ENCODE peak calls at places on chromosomes 5 and 9, in nine cellular contexts. One of them, this sample, is unnamed.

GRCh38 chr9:77215874-77216273 is 38.5 kb downstream of the VPS13A start:
- DNase-seq in cardiac fibroblast: peak
- DNase-seq in GM13977: no peak
- DNase-seq in Caco-2: no peak
- DNase-seq in BE2C: peak
- DNase-seq in GM12864: no peak
- DNase-seq in PC-3: no peak
- DNase-seq in AG09309: no peak
- DNase-seq in stomach: no peak
- DNase-seq in this sample: no peak

GRCh38 chr9:134545213-134546211 is 96.1 kb upstream of the COL5A1 start:
- DNase-seq in GM13977: no peak
- DNase-seq in GM12864: no peak
- DNase-seq in PC-3: no peak
- DNase-seq in Caco-2: no peak
- DNase-seq in stomach: no peak
- DNase-seq in BE2C: no peak
- DNase-seq in cardiac fibroblast: peak
- DNase-seq in AG09309: peak
- DNase-seq in this sample: no peak

GRCh38 chr5:79853676-79854418 is 137.2 kb downstream of the MTX3 start:
- DNase-seq in Caco-2: no peak
- DNase-seq in cardiac fibroblast: no peak
- DNase-seq in PC-3: peak
- DNase-seq in AG09309: no peak
- DNase-seq in GM13977: no peak
- DNase-seq in stomach: no peak
- DNase-seq in GM12864: peak
- DNase-seq in BE2C: no peak
- DNase-seq in this sample: no peak

GRCh38 chr5:59157001-59157527 is 574.2 kb downstream of the RAB3C start:
- DNase-seq in GM12864: no peak
- DNase-seq in GM13977: no peak
- DNase-seq in stomach: no peak
- DNase-seq in AG09309: no peak
- DNase-seq in cardiac fibroblast: no peak
- DNase-seq in Caco-2: no peak
- DNase-seq in PC-3: no peak
- DNase-seq in BE2C: no peak
- DNase-seq in this sample: no peak

GRCh38 chr5:142913728-142914338 is 143.7 kb downstream of the ARHGAP26 start:
- DNase-seq in cardiac fibroblast: no peak
- DNase-seq in AG09309: no peak
- DNase-seq in GM12864: no peak
- DNase-seq in PC-3: peak
- DNase-seq in Caco-2: no peak
- DNase-seq in BE2C: no peak
- DNase-seq in GM13977: no peak
- DNase-seq in stomach: no peak
- DNase-seq in this sample: no peak

GRCh38 chr5:128227984-128228383 is 144.4 kb downstream of the SLC12A2 start:
- DNase-seq in cardiac fibroblast: peak
- DNase-seq in GM12864: no peak
- DNase-seq in Caco-2: no peak
- DNase-seq in PC-3: peak
- DNase-seq in AG09309: peak
- DNase-seq in BE2C: no peak
- DNase-seq in GM13977: no peak
- DNase-seq in stomach: no peak
- DNase-seq in this sample: no peak

GRCh38 chr9:114738581-114739316 is 56.8 kb upstream of the TEX48 start:
- DNase-seq in GM12864: peak
- DNase-seq in Caco-2: peak
- DNase-seq in GM13977: peak
- DNase-seq in cardiac fibroblast: peak
- DNase-seq in stomach: peak
- DNase-seq in BE2C: peak
- DNase-seq in PC-3: peak
- DNase-seq in AG09309: peak
- DNase-seq in this sample: peak

GRCh38 chr9:134698587-134699342 is 57.2 kb downstream of the COL5A1 start:
- DNase-seq in cardiac fibroblast: peak
- DNase-seq in PC-3: peak
- DNase-seq in BE2C: peak
- DNase-seq in Caco-2: peak
- DNase-seq in AG09309: no peak
- DNase-seq in GM12864: no peak
- DNase-seq in GM13977: peak
- DNase-seq in stomach: peak
- DNase-seq in this sample: peak

GRCh38 chr9:112041536-112042243 is 133.4 kb downstream of the SUSD1 start:
- DNase-seq in GM12864: no peak
- DNase-seq in GM13977: no peak
- DNase-seq in PC-3: peak
- DNase-seq in cardiac fibroblast: peak
- DNase-seq in BE2C: no peak
- DNase-seq in Caco-2: peak
- DNase-seq in AG09309: peak
- DNase-seq in stomach: no peak
- DNase-seq in this sample: no peak

GRCh38 chr5:68287976-68288755 is 72.6 kb downstream of the PIK3R1 start:
- DNase-seq in PC-3: peak
- DNase-seq in BE2C: peak
- DNase-seq in AG09309: no peak
- DNase-seq in stomach: peak
- DNase-seq in GM13977: peak
- DNase-seq in Caco-2: peak
- DNase-seq in cardiac fibroblast: peak
- DNase-seq in GM12864: peak
- DNase-seq in this sample: peak

GRCh38 chr5:68285857-68286611 is 70.5 kb downstream of the PIK3R1 start:
- DNase-seq in stomach: no peak
- DNase-seq in PC-3: peak
- DNase-seq in Caco-2: peak
- DNase-seq in AG09309: no peak
- DNase-seq in GM13977: peak
- DNase-seq in GM12864: no peak
- DNase-seq in cardiac fibroblast: peak
- DNase-seq in BE2C: peak
- DNase-seq in this sample: no peak

GRCh38 chr5:68285075-68285827 is 69.7 kb downstream of the PIK3R1 start:
- DNase-seq in cardiac fibroblast: no peak
- DNase-seq in AG09309: no peak
- DNase-seq in GM13977: peak
- DNase-seq in BE2C: no peak
- DNase-seq in GM12864: no peak
- DNase-seq in PC-3: no peak
- DNase-seq in stomach: no peak
- DNase-seq in Caco-2: peak
- DNase-seq in this sample: no peak

GRCh38 chr5:68287631-68287975 is 72.0 kb downstream of the PIK3R1 start:
- DNase-seq in GM13977: no peak
- DNase-seq in cardiac fibroblast: no peak
- DNase-seq in GM12864: no peak
- DNase-seq in BE2C: no peak
- DNase-seq in AG09309: no peak
- DNase-seq in stomach: no peak
- DNase-seq in Caco-2: no peak
- DNase-seq in PC-3: no peak
- DNase-seq in this sample: no peak

DNA sequence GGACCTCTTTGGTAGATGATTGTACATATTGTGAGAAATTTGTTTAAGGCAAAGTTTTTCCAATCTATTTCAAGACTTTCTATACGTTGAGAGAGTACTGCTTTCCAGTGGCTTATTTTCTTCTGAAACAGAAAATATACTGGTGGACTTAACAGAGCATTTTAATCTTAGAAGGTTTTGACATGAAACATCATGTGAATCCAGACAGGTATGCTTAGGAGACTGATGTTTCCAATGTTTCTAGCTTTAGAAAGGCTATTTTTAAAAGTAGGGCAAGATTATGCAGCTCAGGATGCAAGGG is 71.0 kb downstream of the PIK3R1 start:
- DNase-seq in BE2C: no peak
- DNase-seq in GM12864: no peak
- DNase-seq in stomach: no peak
- DNase-seq in cardiac fibroblast: no peak
- DNase-seq in PC-3: no peak
- DNase-seq in GM13977: peak
- DNase-seq in Caco-2: no peak
- DNase-seq in AG09309: no peak
- DNase-seq in this sample: no peak
- TF ChIP-seq CTCF in BE2C: no peak
- TF ChIP-seq CTCF in GM12864: no peak
- TF ChIP-seq CTCF in stomach: no peak
- TF ChIP-seq CTCF in cardiac fibroblast: no peak
- TF ChIP-seq CTCF in PC-3: no peak
- TF ChIP-seq CTCF in GM13977: no peak
- TF ChIP-seq CTCF in Caco-2: no peak
- TF ChIP-seq CTCF in AG09309: no peak
- TF ChIP-seq CTCF in this sample: peak

GRCh38 chr5:23506329-23507236 is 826 bp upstream of the PRDM9 start:
- DNase-seq in GM12864: no peak
- DNase-seq in PC-3: peak
- DNase-seq in Caco-2: peak
- DNase-seq in GM13977: no peak
- DNase-seq in AG09309: no peak
- DNase-seq in cardiac fibroblast: peak
- DNase-seq in stomach: no peak
- DNase-seq in BE2C: no peak
- DNase-seq in this sample: no peak
- TF ChIP-seq CTCF in GM12864: no peak
- TF ChIP-seq CTCF in PC-3: peak
- TF ChIP-seq CTCF in Caco-2: no peak
- TF ChIP-seq CTCF in GM13977: no peak
- TF ChIP-seq CTCF in AG09309: no peak
- TF ChIP-seq CTCF in cardiac fibroblast: no peak
- TF ChIP-seq CTCF in stomach: no peak
- TF ChIP-seq CTCF in BE2C: no peak
- TF ChIP-seq CTCF in this sample: no peak

GRCh38 chr5:14006823-14007510 is 62.5 kb upstream of the DNAH5 start:
- DNase-seq in PC-3: peak
- DNase-seq in stomach: no peak
- DNase-seq in BE2C: no peak
- DNase-seq in Caco-2: no peak
- DNase-seq in GM13977: no peak
- DNase-seq in cardiac fibroblast: no peak
- DNase-seq in GM12864: no peak
- DNase-seq in AG09309: no peak
- DNase-seq in this sample: no peak

GRCh38 chr5:14008819-14009311 is 64.4 kb upstream of the DNAH5 start:
- DNase-seq in GM12864: no peak
- DNase-seq in cardiac fibroblast: no peak
- DNase-seq in stomach: peak
- DNase-seq in BE2C: no peak
- DNase-seq in GM13977: no peak
- DNase-seq in AG09309: no peak
- DNase-seq in Caco-2: peak
- DNase-seq in PC-3: peak
- DNase-seq in this sample: no peak

GRCh38 chr5:14009575-14009974 is 65.1 kb upstream of the DNAH5 start:
- DNase-seq in PC-3: peak
- DNase-seq in cardiac fibroblast: no peak
- DNase-seq in stomach: no peak
- DNase-seq in AG09309: no peak
- DNase-seq in GM13977: no peak
- DNase-seq in Caco-2: no peak
- DNase-seq in GM12864: no peak
- DNase-seq in BE2C: no peak
- DNase-seq in this sample: no peak

GRCh38 chr5:14016549-14016948 is 72.1 kb upstream of the DNAH5 start:
- DNase-seq in BE2C: no peak
- DNase-seq in AG09309: no peak
- DNase-seq in cardiac fibroblast: no peak
- DNase-seq in PC-3: no peak
- DNase-seq in GM12864: no peak
- DNase-seq in stomach: no peak
- DNase-seq in Caco-2: no peak
- DNase-seq in GM13977: no peak
- DNase-seq in this sample: no peak

GRCh38 chr5:14011089-14012004 is 66.9 kb upstream of the DNAH5 start:
- DNase-seq in stomach: peak
- DNase-seq in AG09309: peak
- DNase-seq in GM12864: peak
- DNase-seq in BE2C: peak
- DNase-seq in cardiac fibroblast: peak
- DNase-seq in PC-3: peak
- DNase-seq in Caco-2: peak
- DNase-seq in GM13977: peak
- DNase-seq in this sample: peak
- TF ChIP-seq CTCF in stomach: no peak
- TF ChIP-seq CTCF in AG09309: no peak
- TF ChIP-seq CTCF in GM12864: no peak
- TF ChIP-seq CTCF in BE2C: no peak
- TF ChIP-seq CTCF in cardiac fibroblast: no peak
- TF ChIP-seq CTCF in PC-3: no peak
- TF ChIP-seq CTCF in Caco-2: no peak
- TF ChIP-seq CTCF in GM13977: peak
- TF ChIP-seq CTCF in this sample: no peak

DNA sequence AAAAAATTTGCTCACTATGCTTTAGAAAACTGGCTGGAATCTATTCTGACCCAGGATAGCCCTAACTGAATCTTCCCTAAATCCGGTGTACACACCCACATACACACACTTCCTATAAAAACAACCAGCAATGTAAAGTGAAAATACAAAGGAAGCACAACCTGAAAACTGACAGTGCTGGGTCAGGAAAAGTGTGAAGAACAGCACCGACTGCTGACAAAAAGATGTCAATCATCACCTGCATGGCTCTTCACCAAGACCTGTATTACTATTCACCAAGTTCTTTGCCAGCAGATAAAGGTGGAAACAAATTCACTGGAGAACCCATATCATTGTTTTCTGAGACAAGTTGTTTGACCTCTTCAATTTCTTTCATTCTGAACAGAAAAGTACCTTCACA is 293.8 kb upstream of the GRAMD2B start:
- DNase-seq in GM12864: no peak
- DNase-seq in PC-3: no peak
- DNase-seq in AG09309: no peak
- DNase-seq in Caco-2: no peak
- DNase-seq in BE2C: no peak
- DNase-seq in GM13977: no peak
- DNase-seq in cardiac fibroblast: no peak
- DNase-seq in stomach: no peak
- DNase-seq in this sample: no peak
- TF ChIP-seq CTCF in GM12864: no peak
- TF ChIP-seq CTCF in PC-3: no peak
- TF ChIP-seq CTCF in AG09309: no peak
- TF ChIP-seq CTCF in Caco-2: peak
- TF ChIP-seq CTCF in BE2C: no peak
- TF ChIP-seq CTCF in GM13977: no peak
- TF ChIP-seq CTCF in cardiac fibroblast: no peak
- TF ChIP-seq CTCF in stomach: no peak
- TF ChIP-seq CTCF in this sample: no peak

GRCh38 chr9:109859447-109859846 is 79.4 kb downstream of the PALM2AKAP2 start:
- DNase-seq in Caco-2: no peak
- DNase-seq in AG09309: no peak
- DNase-seq in GM13977: no peak
- DNase-seq in cardiac fibroblast: no peak
- DNase-seq in PC-3: peak
- DNase-seq in stomach: no peak
- DNase-seq in BE2C: no peak
- DNase-seq in GM12864: no peak
- DNase-seq in this sample: no peak
- TF ChIP-seq CTCF in Caco-2: no peak
- TF ChIP-seq CTCF in AG09309: peak
- TF ChIP-seq CTCF in GM13977: peak
- TF ChIP-seq CTCF in cardiac fibroblast: peak
- TF ChIP-seq CTCF in PC-3: peak
- TF ChIP-seq CTCF in stomach: no peak
- TF ChIP-seq CTCF in BE2C: no peak
- TF ChIP-seq CTCF in GM12864: peak
- TF ChIP-seq CTCF in this sample: no peak

GRCh38 chr5:50839472-50839871 is 173.0 kb downstream of the PARP8 start:
- DNase-seq in GM13977: no peak
- DNase-seq in GM12864: no peak
- DNase-seq in BE2C: no peak
- DNase-seq in PC-3: no peak
- DNase-seq in Caco-2: no peak
- DNase-seq in stomach: no peak
- DNase-seq in cardiac fibroblast: no peak
- DNase-seq in AG09309: no peak
- DNase-seq in this sample: no peak
- TF ChIP-seq CTCF in GM13977: no peak
- TF ChIP-seq CTCF in GM12864: no peak
- TF ChIP-seq CTCF in BE2C: no peak
- TF ChIP-seq CTCF in PC-3: no peak
- TF ChIP-seq CTCF in Caco-2: no peak
- TF ChIP-seq CTCF in stomach: no peak
- TF ChIP-seq CTCF in cardiac fibroblast: no peak
- TF ChIP-seq CTCF in AG09309: no peak
- TF ChIP-seq CTCF in this sample: no peak

This sample was measured in natural killer cell.